ENCODE peak calls at places on chromosomes 12 and 14, in five cellular contexts. H, E, T, B and W are unnamed samples.

GRCh38 chr12:21941522-21942376 is 523 bp upstream of the ABCC9 start:
- DNase-seq in H (no peak), E (peak), T (peak), B (peak), W (no peak)

GRCh38 chr12:52280319-52280795 is 5.9 kb downstream of the KRT86 start:
- DNase-seq in H (no peak), E (no peak), T (peak), B (peak), W (peak)

GRCh38 chr12:76193961-76194360 is 109.5 kb upstream of the NAP1L1 start:
- DNase-seq in H (no peak), E (no peak), T (no peak), B (no peak), W (no peak)

GRCh38 chr12:18898469-18898868 is 160.6 kb downstream of the CAPZA3 start:
- DNase-seq in H (no peak), E (no peak), T (peak), B (no peak), W (no peak)

GRCh38 chr14:92513204-92513965 is at the start of gene RIN3:
- DNase-seq in H (peak), E (peak), T (peak), B (peak), W (peak)

GRCh38 chr14:63897706-63898105 is 44.9 kb downstream of the SYNE2 start:
- DNase-seq in H (no peak), E (no peak), T (peak), B (peak), W (no peak)

GRCh38 chr12:6765634-6766581 is at the start of gene PTMS:
- DNase-seq in H (no peak), E (peak), T (peak), B (peak), W (no peak)

GRCh38 chr14:53547593-53547992 is 394.5 kb upstream of the DDHD1 start:
- DNase-seq in H (no peak), E (no peak), T (no peak), B (no peak), W (no peak)

GRCh38 chr14:31770271-31770670 is 209.1 kb downstream of the NUBPL start:
- DNase-seq in H (no peak), E (no peak), T (no peak), B (no peak), W (no peak)

GRCh38 chr14:61192970-61193369 is 88.2 kb downstream of the TMEM30B start:
- DNase-seq in H (no peak), E (no peak), T (no peak), B (no peak), W (no peak)

GRCh38 chr14:75554482-75554881 is 23.9 kb upstream of the FLVCR2 start:
- DNase-seq in H (no peak), E (no peak), T (no peak), B (no peak), W (no peak)

GRCh38 chr12:97921957-97922722 is 459.5 kb downstream of the RMST start:
- DNase-seq in H (no peak), E (no peak), T (peak), B (no peak), W (no peak)

GRCh38 chr12:107560194-107560905 is 125.2 kb upstream of the PWP1 start:
- DNase-seq in H (no peak), E (peak), T (no peak), B (no peak), W (no peak)

GRCh38 chr12:131271724-131272123 is 318.0 kb downstream of the ADGRD1 start:
- DNase-seq in H (no peak), E (no peak), T (no peak), B (no peak), W (no peak)

GRCh38 chr14:71245659-71246361 is 338.6 kb downstream of the PCNX1 start:
- DNase-seq in H (no peak), E (no peak), T (no peak), B (no peak), W (no peak)

GRCh38 chr14:42028607-42029006 is 421.9 kb downstream of the LRFN5 start:
- DNase-seq in H (no peak), E (no peak), T (no peak), B (no peak), W (no peak)